ENCODE peak calls at places on chromosomes 4 and X, in five cellular contexts. X, P, F, Y and B are unnamed samples. For H3K4me1, the result is how much of the 10 kb centered on the place peaks cover.

GRCh38 chrX:150227321-150227860 is 135.7 kb upstream of the MAMLD1 start:
- DNase-seq in X (no peak), P (no peak), F (no peak), Y (no peak), B (no peak)

GRCh38 chr4:86549163-86549788 is 44.8 kb upstream of the PTPN13 start:
- DNase-seq in X (no peak), P (no peak), F (no peak), Y (no peak), B (no peak)

GRCh38 chr4:174544496-174544895 is 22.2 kb upstream of the HPGD start:
- DNase-seq in X (no peak), P (no peak), F (no peak), Y (no peak), B (peak)

GRCh38 chr4:102723511-102723910 is 37.3 kb downstream of the MANBA start:
- DNase-seq in X (no peak), P (no peak), F (no peak), Y (no peak), B (no peak)

GRCh38 chrX:40145001-40145631 is 47.4 kb upstream of the BCOR start:
- DNase-seq in X (no peak), P (no peak), F (peak), Y (no peak), B (no peak)

GRCh38 chrX:48998391-48998790 is 3.7 kb downstream of the GRIPAP1 start:
- DNase-seq in X (no peak), P (no peak), F (no peak), Y (no peak), B (no peak)

GRCh38 chrX:110795645-110796510 is at the start of gene CHRDL1:
- DNase-seq in X (peak), P (no peak), F (peak), Y (no peak), B (no peak)

GRCh38 chr4:186486172-186486571 is 69.2 kb downstream of the MTNR1A start:
- DNase-seq in X (no peak), P (no peak), F (no peak), Y (no peak), B (no peak)

GRCh38 chr4:7121861-7122653 is 54.2 kb upstream of the GRPEL1 start:
- DNase-seq in X (no peak), P (no peak), F (peak), Y (no peak), B (no peak)

GRCh38 chr4:3471098-3471760 is 8.1 kb downstream of the DOK7 start:
- DNase-seq in X (no peak), P (no peak), F (no peak), Y (no peak), B (no peak)

GRCh38 chr4:141860974-141861373 is 224.6 kb downstream of the IL15 start:
- DNase-seq in X (no peak), P (no peak), F (no peak), Y (no peak), B (no peak)

GRCh38 chr4:81590596-81590995 is 118.9 kb upstream of the RASGEF1B start:
- DNase-seq in X (no peak), P (no peak), F (no peak), Y (no peak), B (no peak)

GRCh38 chr4:101349346-101350064 is 2.2 kb upstream of the PPP3CA start:
- DNase-seq in X (no peak), P (no peak), F (peak), Y (no peak), B (peak)

GRCh38 chrX:6052111-6052745 is 176.4 kb downstream of the NLGN4X start:
- DNase-seq in X (no peak), P (no peak), F (no peak), Y (no peak), B (no peak)

GRCh38 chr4:186514271-186514950 is 41.0 kb downstream of the MTNR1A start:
- DNase-seq in X (no peak), P (no peak), F (no peak), Y (no peak), B (no peak)

GRCh38 chrX:51851507-51852085 is 41.8 kb upstream of the MAGED1 start:
- DNase-seq in X (no peak), P (no peak), F (no peak), Y (peak), B (no peak)
- H3K4me1 ChIP-seq in X (under half), P (under half), F (under half), Y (under half), B (under half)

GRCh38 chr4:5754529-5754881 is 43.5 kb downstream of the EVC start:
- DNase-seq in X (no peak), P (no peak), F (no peak), Y (no peak), B (no peak)

GRCh38 chr4:5753766-5754528 is 42.9 kb downstream of the EVC start:
- DNase-seq in X (no peak), P (no peak), F (peak), Y (no peak), B (no peak)

GRCh38 chr4:5755679-5756078 is 44.7 kb downstream of the EVC start:
- DNase-seq in X (no peak), P (no peak), F (no peak), Y (no peak), B (no peak)

GRCh38 chr4:5756271-5756670 is 45.3 kb downstream of the EVC start:
- DNase-seq in X (no peak), P (no peak), F (no peak), Y (no peak), B (no peak)

DNA sequence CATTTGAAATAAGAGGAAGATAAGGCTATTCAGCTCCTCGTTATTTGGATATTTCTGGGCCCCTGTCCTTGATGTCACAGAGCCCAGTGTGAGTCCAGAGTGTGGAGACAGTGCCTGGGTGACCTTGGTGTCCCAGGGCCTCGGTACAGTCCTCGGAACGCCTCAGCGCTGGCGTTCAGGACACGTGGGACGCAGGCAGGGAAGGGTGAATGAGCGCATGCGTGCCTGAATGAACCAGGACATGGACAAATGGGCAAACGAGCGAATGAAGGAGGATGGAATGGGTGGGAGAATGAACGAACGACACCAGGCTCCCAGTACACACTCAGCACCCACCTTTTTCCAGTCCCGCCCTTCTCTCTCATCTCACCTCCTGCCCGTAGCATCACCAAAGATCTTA is 44.2 kb downstream of the EVC start:
- DNase-seq in X (no peak), P (no peak), F (no peak), Y (no peak), B (no peak)
- H3K4me1 ChIP-seq in X (under half), P (under half), F (under half), Y (under half), B (under half)

GRCh38 chr4:109301691-109302365 is 630 bp downstream of the COL25A1 start:
- DNase-seq in X (no peak), P (no peak), F (peak), Y (no peak), B (no peak)

GRCh38 chr4:109294468-109295020 is 7.9 kb downstream of the COL25A1 start:
- DNase-seq in X (no peak), P (no peak), F (no peak), Y (no peak), B (no peak)

GRCh38 chr4:109295081-109295480 is 7.4 kb downstream of the COL25A1 start:
- DNase-seq in X (no peak), P (no peak), F (no peak), Y (no peak), B (no peak)

GRCh38 chr4:109296545-109296944 is 5.9 kb downstream of the COL25A1 start:
- DNase-seq in X (no peak), P (no peak), F (no peak), Y (no peak), B (no peak)

DNA sequence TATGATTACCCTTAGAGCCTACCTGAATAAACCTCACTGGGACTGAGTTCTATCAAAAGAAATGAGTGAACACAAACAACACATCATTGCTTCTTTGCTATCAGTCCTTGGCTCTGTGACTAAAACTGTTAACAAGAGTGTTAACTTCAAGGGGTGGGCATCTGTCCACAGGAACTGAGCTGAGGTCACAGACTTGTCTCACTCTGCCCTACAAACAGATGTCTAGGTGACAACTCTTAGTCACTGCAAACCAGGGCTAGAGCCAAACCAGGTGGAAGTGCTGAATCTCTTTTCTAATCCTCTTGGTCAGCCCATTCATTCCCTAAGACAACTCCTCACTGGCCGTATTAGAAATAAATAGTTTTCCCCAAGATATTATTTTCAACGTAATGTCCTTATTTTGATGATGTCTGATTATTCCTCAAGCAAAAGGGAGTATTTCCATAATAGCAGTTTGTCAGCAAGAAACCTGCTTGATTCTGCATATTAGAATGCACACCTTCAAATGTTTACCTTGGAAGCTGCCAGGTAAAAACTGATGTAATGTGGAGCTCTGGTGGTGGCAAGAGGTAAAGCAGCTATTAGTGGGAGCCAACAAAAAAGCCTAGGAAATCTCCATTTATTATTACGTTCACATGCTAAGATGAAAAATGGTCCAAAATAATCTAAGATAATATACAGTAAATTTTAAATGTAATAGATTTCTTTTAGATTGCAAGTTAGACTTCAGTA is 4.0 kb downstream of the COL25A1 start:
- DNase-seq in X (no peak), P (no peak), F (no peak), Y (no peak), B (peak)
- H3K4me1 ChIP-seq in X (under half), P (under half), F (under half), Y (under half), B (under half)

DNA sequence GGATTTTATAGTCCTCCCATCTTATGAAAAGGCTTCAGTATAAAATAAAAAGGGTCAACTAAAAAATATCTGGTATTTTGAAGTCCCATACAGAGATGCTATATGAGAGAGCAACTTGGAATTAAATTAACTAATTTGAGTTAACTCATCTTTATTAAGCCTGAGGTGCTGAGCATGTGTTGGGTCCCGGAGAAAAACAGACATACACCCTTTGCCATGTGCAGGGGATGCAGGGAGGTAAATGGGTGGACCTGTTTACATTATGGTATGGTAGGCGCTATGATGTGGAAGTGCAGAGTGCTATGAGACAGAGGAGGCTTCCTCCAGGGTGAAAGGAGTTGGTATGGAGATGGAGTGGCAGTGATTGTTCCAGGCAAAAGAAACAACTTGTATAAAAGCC is 151.8 kb downstream of the RASL11B start:
- DNase-seq in X (no peak), P (no peak), F (no peak), Y (no peak), B (no peak)
- H3K4me1 ChIP-seq in X (under half), P (under half), F (under half), Y (under half), B (under half)

DNA sequence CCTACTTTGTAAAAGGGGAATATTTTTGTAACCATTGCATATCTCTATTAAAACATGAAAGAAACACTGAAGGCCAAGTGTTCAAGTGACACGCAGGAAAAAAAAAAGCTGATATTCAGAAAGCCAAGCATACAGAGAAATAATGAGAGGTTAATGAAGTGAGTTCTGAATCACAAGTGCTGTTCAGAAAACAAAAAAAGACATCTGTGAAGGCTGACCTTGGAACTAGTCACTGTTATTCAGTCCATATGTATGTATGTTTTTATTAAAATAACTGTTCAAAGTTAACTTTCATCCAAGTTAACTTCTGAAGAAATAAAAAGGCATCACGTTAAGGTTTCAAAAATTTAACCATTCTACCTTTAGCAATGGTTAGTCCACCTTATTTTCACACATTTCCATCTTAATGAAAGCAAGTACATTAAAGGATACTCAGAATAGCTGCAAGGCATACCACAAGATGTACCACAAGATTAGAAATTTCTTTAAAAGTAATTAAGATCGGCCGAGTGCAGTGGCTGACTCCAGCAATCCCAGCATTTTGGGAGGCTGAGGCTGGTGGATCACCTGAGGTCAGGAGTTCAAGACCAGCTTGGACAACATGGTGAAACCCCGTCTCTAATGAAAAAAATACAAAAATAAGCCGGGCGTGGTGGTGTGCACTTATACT is 31.4 kb downstream of the SH3RF1 start:
- DNase-seq in X (no peak), P (no peak), F (no peak), Y (no peak), B (no peak)
- H3K4me1 ChIP-seq in X (under half), P (under half), F (half or more), Y (under half), B (under half)

DNA sequence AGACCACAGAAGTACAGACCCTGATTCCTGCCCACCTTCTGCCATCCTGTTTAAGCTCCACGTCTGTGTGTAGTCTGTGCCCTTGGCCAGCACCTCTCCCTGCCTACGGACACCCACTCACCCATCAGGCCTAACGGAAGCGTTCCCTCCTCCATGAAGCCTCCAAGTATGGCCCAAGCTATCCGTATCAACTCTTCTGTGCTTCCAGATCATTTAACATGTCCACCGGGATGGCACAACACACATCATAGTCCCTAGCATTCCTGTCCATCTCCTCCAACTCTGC is 11.7 kb downstream of the WDR1 start:
- DNase-seq in X (no peak), P (no peak), F (no peak), Y (no peak), B (no peak)
- H3K4me1 ChIP-seq in X (half or more), P (half or more), F (half or more), Y (half or more), B (under half)

DNA sequence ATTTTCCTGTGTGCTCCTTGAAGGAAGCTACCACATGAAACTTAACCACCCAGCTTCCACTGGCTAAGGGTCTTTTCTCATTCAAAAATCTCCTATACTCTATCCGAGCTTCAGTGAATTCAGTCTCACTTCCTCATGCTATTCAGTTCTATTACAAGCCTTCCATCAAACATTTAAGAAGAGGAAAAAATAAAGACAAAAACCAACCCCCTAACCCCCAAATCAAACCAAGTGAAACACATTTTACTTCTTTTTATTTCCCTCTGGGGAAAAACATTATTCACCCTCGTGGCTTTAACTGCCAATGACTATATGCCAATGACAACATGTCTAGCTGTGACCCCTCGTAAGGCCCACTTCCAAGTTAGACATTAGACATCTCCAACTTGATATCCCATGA is 16.2 kb upstream of the WDR19 start:
- DNase-seq in X (no peak), P (no peak), F (no peak), Y (no peak), B (no peak)
- H3K4me1 ChIP-seq in X (under half), P (under half), F (under half), Y (under half), B (under half)